ENCODE peak calls at places on chromosomes 1 and 21, in seven cellular contexts. P is neural progenitor cell, L is IMR-90, U is trophoblast cell, K is HepG2, E is endothelial cell of umbilical vein, M is mammary epithelial cell. Z is an unnamed sample.

GRCh38 chr1:214044438-214045214 is 56.9 kb downstream of the PROX1 start:
- DNase-seq in P (peak), M (no peak), U (no peak), K (peak), E (no peak), L (no peak), Z (no peak)

GRCh38 chr1:111955755-111956154 is 33.7 kb downstream of the KCND3 start:
- DNase-seq in E (no peak), P (no peak), M (peak), K (no peak), L (no peak), U (no peak), Z (no peak)

GRCh38 chr1:239816090-239816812 is 275.4 kb upstream of the FMN2 start:
- DNase-seq in L (peak), P (peak), K (peak), U (peak), M (peak), E (no peak), Z (no peak)

GRCh38 chr21:32889596-32889995 is 118.0 kb upstream of the PAXBP1 start:
- DNase-seq in P (no peak), M (peak), E (no peak), L (no peak), U (peak), K (no peak), Z (no peak)

GRCh38 chr21:43624343-43624742 is 34.9 kb downstream of the HSF2BP start:
- DNase-seq in L (no peak), P (no peak), U (no peak), E (no peak), K (no peak), M (no peak), Z (no peak)

GRCh38 chr1:204929487-204930185 is 59.0 kb downstream of the NFASC start:
- DNase-seq in L (no peak), K (no peak), E (no peak), P (no peak), U (no peak), M (no peak), Z (no peak)

GRCh38 chr1:243525085-243525487 is 269.2 kb downstream of the SDCCAG8 start:
- DNase-seq in L (peak), M (peak), U (no peak), E (peak), P (no peak), K (peak), Z (no peak)

GRCh38 chr21:44506279-44507255 is 33.4 kb downstream of the KRTAP10-1 start:
- DNase-seq in L (no peak), P (peak), U (no peak), E (no peak), M (no peak), K (peak), Z (no peak)

GRCh38 chr1:34808051-34808810 is 15.4 kb downstream of the GJA4 start:
- DNase-seq in U (peak), K (no peak), P (peak), E (no peak), M (no peak), L (no peak), Z (no peak)

GRCh38 chr1:46399307-46399706 is 5.2 kb downstream of the FAAH start:
- DNase-seq in E (no peak), L (no peak), U (no peak), K (no peak), P (no peak), M (no peak), Z (no peak)

GRCh38 chr1:151251656-151252470 is 2.7 kb upstream of the PSMD4 start:
- DNase-seq in E (peak), M (peak), K (peak), U (peak), L (peak), P (peak), Z (peak)

GRCh38 chr1:35300376-35300775 is 31.9 kb downstream of the ZMYM4 start:
- DNase-seq in M (no peak), L (no peak), P (no peak), U (no peak), E (no peak), K (no peak), Z (no peak)

GRCh38 chr1:172203902-172204301 is 216.6 kb upstream of the C1orf105 start:
- DNase-seq in L (no peak), P (no peak), K (no peak), M (no peak), E (no peak), U (no peak), Z (no peak)

GRCh38 chr1:155268630-155269029 is 4.7 kb downstream of the CLK2 start:
- DNase-seq in E (no peak), K (no peak), L (no peak), U (no peak), P (no peak), M (no peak), Z (no peak)

DNA sequence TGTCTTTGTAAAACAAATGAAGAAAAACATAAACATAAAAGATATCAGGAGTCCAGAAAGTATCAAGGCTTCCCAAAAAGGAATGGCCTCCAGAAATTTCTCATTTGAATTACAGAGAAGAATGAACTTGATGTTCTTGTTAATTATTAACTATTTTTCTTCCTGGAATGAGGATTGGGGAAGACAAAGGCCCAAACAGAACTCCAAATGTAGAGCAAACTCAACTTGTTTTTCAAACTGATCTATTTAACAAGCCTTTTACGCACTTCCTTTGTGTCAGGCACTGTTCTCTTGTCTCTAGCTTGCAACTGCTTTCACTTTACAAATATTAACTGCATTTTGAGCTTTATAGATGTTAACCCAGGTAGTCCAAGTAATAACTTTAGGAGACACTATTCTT is 45.5 kb downstream of the LAMC2 start:
- DNase-seq in U (no peak), E (no peak), L (no peak), K (peak), P (no peak), M (no peak), Z (no peak)
- H3K9ac ChIP-seq in U (no peak), E (no peak), L (no peak), K (no peak), P (no peak), M (no peak), Z (no peak)

GRCh38 chr1:175270361-175270760 is 77.8 kb upstream of the KIAA0040 start:
- DNase-seq in L (no peak), P (no peak), E (peak), M (no peak), U (no peak), K (no peak), Z (no peak)

GRCh38 chr1:175267716-175268416 is 75.3 kb upstream of the KIAA0040 start:
- DNase-seq in P (no peak), L (no peak), K (no peak), U (peak), M (peak), E (no peak), Z (no peak)

GRCh38 chr1:175268720-175269119 is 76.1 kb upstream of the KIAA0040 start:
- DNase-seq in P (no peak), M (peak), E (no peak), U (peak), K (no peak), L (no peak), Z (no peak)

GRCh38 chr1:175272361-175272760 is 79.8 kb upstream of the KIAA0040 start:
- DNase-seq in K (no peak), L (no peak), P (no peak), U (peak), M (no peak), E (no peak), Z (no peak)

DNA sequence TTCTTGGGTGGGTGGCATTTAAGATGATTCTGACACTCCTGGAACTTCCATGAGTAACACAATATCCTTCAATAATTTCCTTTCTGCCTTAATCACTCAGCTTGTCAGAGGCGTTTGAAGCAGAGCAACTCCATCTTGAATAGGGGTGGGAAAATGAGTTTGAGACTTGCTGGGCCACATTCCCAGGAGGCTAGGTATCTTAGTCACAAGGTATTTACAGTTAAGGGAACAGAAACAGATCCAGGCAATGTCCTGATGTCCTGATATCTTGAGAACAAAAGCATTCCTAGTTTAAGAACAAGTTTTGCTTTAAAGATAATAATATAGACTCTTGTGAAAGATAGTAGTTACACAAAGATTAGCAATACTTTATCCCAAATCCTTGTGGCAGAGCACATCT is 76.6 kb upstream of the KIAA0040 start:
- DNase-seq in M (peak), P (no peak), U (peak), E (no peak), L (no peak), K (no peak), Z (no peak)
- H3K4me3 ChIP-seq in M (no peak), P (no peak), U (no peak), E (no peak), L (no peak), K (no peak), Z (no peak)

GRCh38 chr1:70072239-70072751 is 133.1 kb downstream of the LRRC40 start:
- DNase-seq in P (peak), U (peak), E (no peak), K (no peak), M (peak), L (peak), Z (no peak)
- H2AFZ ChIP-seq in P (no peak), U (no peak), E (no peak), K (no peak), M (no peak), L (no peak), Z (no peak)

GRCh38 chr1:89911186-89911976 is 83.5 kb upstream of the ZNF326 start:
- DNase-seq in L (peak), P (peak), U (no peak), E (no peak), M (no peak), K (no peak), Z (no peak)

GRCh38 chr1:89912073-89912472 is 82.8 kb upstream of the ZNF326 start:
- DNase-seq in M (no peak), U (peak), P (no peak), L (no peak), E (no peak), K (no peak), Z (no peak)

GRCh38 chr1:89910268-89910667 is 84.6 kb upstream of the ZNF326 start:
- DNase-seq in U (peak), K (no peak), M (no peak), P (no peak), E (no peak), L (no peak), Z (no peak)

GRCh38 chr1:89908993-89909436 is 85.9 kb upstream of the ZNF326 start:
- DNase-seq in U (peak), M (peak), E (no peak), K (no peak), P (no peak), L (peak), Z (no peak)

GRCh38 chr1:89910780-89911179 is 84.1 kb upstream of the ZNF326 start:
- DNase-seq in L (peak), U (peak), K (no peak), P (peak), E (peak), M (no peak), Z (no peak)
- H3K9ac ChIP-seq in L (peak), U (no peak), K (no peak), P (no peak), E (no peak), M (no peak), Z (no peak)

GRCh38 chr1:167105150-167105840 is 11.4 kb downstream of the STYXL2 start:
- DNase-seq in K (no peak), P (no peak), E (no peak), U (no peak), M (no peak), L (no peak), Z (no peak)
- H3K4me3 ChIP-seq in K (no peak), P (no peak), E (no peak), U (no peak), M (no peak), L (no peak), Z (no peak)

GRCh38 chr1:101029184-101029583 is 3.6 kb upstream of the DPH5 start:
- DNase-seq in K (no peak), U (no peak), E (no peak), M (no peak), P (no peak), L (no peak), Z (no peak)

GRCh38 chr1:101026394-101026788 is 807 bp upstream of the DPH5 start:
- DNase-seq in E (no peak), M (no peak), U (no peak), P (no peak), K (no peak), L (no peak), Z (no peak)

GRCh38 chr1:101028466-101028865 is 2.9 kb upstream of the DPH5 start:
- DNase-seq in U (no peak), M (no peak), L (no peak), K (no peak), P (no peak), E (peak), Z (no peak)

GRCh38 chr1:101025680-101026393 is at the start of gene DPH5:
- DNase-seq in M (peak), U (peak), P (peak), E (peak), L (peak), K (peak), Z (peak)

GRCh38 chr1:101027194-101027772 is 1.7 kb upstream of the DPH5 start:
- DNase-seq in P (no peak), M (no peak), K (no peak), U (no peak), E (no peak), L (no peak), Z (no peak)
- H2AFZ ChIP-seq in P (no peak), M (no peak), K (no peak), U (no peak), E (no peak), L (no peak), Z (no peak)

Z was measured in DND-41.